ENCODE peak calls at places on chromosomes 13 and 19, in five cellular contexts. One of them, this sample, is unnamed.

GRCh38 chr19:48858984-48859710 is 9.3 kb downstream of the PLEKHA4 start:
- DNase-seq in AG10803: no peak
- DNase-seq in astrocyte of the cerebellum: no peak
- DNase-seq in esophagus squamous epithelium: no peak
- DNase-seq in cardiac muscle cell: no peak
- DNase-seq in this sample: no peak

GRCh38 chr13:44181938-44182337 is 191.7 kb upstream of the SERP2 start:
- DNase-seq in AG10803: no peak
- DNase-seq in astrocyte of the cerebellum: no peak
- DNase-seq in esophagus squamous epithelium: no peak
- DNase-seq in cardiac muscle cell: no peak
- DNase-seq in this sample: no peak

GRCh38 chr13:41054919-41055619 is 6.2 kb upstream of the WBP4 start:
- DNase-seq in AG10803: no peak
- DNase-seq in astrocyte of the cerebellum: no peak
- DNase-seq in esophagus squamous epithelium: no peak
- DNase-seq in cardiac muscle cell: no peak
- DNase-seq in this sample: peak

GRCh38 chr13:35714588-35714987 is 238.1 kb upstream of the MAB21L1 start:
- DNase-seq in AG10803: no peak
- DNase-seq in astrocyte of the cerebellum: no peak
- DNase-seq in esophagus squamous epithelium: no peak
- DNase-seq in cardiac muscle cell: no peak
- DNase-seq in this sample: peak

GRCh38 chr13:44903596-44903995 is 85.7 kb downstream of the NUFIP1 start:
- DNase-seq in AG10803: peak
- DNase-seq in astrocyte of the cerebellum: peak
- DNase-seq in esophagus squamous epithelium: no peak
- DNase-seq in cardiac muscle cell: peak
- DNase-seq in this sample: peak

GRCh38 chr19:17497149-17497798 is 14.2 kb upstream of the PGLS start:
- DNase-seq in AG10803: no peak
- DNase-seq in astrocyte of the cerebellum: no peak
- DNase-seq in esophagus squamous epithelium: no peak
- DNase-seq in cardiac muscle cell: no peak
- DNase-seq in this sample: no peak

GRCh38 chr19:6378036-6378435 is 2.3 kb upstream of the PSPN start:
- DNase-seq in AG10803: peak
- DNase-seq in astrocyte of the cerebellum: peak
- DNase-seq in esophagus squamous epithelium: no peak
- DNase-seq in cardiac muscle cell: peak
- DNase-seq in this sample: no peak

GRCh38 chr13:85631801-85632200 is 167.4 kb downstream of the SLITRK6 start:
- DNase-seq in AG10803: no peak
- DNase-seq in astrocyte of the cerebellum: no peak
- DNase-seq in esophagus squamous epithelium: no peak
- DNase-seq in cardiac muscle cell: no peak
- DNase-seq in this sample: peak

GRCh38 chr19:6023085-6023682 is 45.2 kb upstream of the RANBP3 start:
- DNase-seq in AG10803: peak
- DNase-seq in astrocyte of the cerebellum: no peak
- DNase-seq in esophagus squamous epithelium: no peak
- DNase-seq in cardiac muscle cell: peak
- DNase-seq in this sample: peak

GRCh38 chr19:32671883-32672282 is 3.1 kb downstream of the ANKRD27 start:
- DNase-seq in AG10803: no peak
- DNase-seq in astrocyte of the cerebellum: no peak
- DNase-seq in esophagus squamous epithelium: no peak
- DNase-seq in cardiac muscle cell: peak
- DNase-seq in this sample: no peak

GRCh38 chr13:34028496-34029442 is 210.8 kb downstream of the RFC3 start:
- DNase-seq in AG10803: no peak
- DNase-seq in astrocyte of the cerebellum: no peak
- DNase-seq in esophagus squamous epithelium: no peak
- DNase-seq in cardiac muscle cell: no peak
- DNase-seq in this sample: no peak

GRCh38 chr13:74251778-74252519 is 117.7 kb upstream of the KLF12 start:
- DNase-seq in AG10803: peak
- DNase-seq in astrocyte of the cerebellum: no peak
- DNase-seq in esophagus squamous epithelium: no peak
- DNase-seq in cardiac muscle cell: no peak
- DNase-seq in this sample: peak

GRCh38 chr13:112097770-112098169 is 30.8 kb downstream of the SOX1 start:
- DNase-seq in AG10803: no peak
- DNase-seq in astrocyte of the cerebellum: no peak
- DNase-seq in esophagus squamous epithelium: no peak
- DNase-seq in cardiac muscle cell: no peak
- DNase-seq in this sample: no peak

GRCh38 chr19:16359964-16360363 is 35.3 kb downstream of the KLF2 start:
- DNase-seq in AG10803: no peak
- DNase-seq in astrocyte of the cerebellum: no peak
- DNase-seq in esophagus squamous epithelium: no peak
- DNase-seq in cardiac muscle cell: no peak
- DNase-seq in this sample: no peak

GRCh38 chr13:49954674-49955455 is 18.7 kb upstream of the SPRYD7 start:
- DNase-seq in AG10803: peak
- DNase-seq in astrocyte of the cerebellum: no peak
- DNase-seq in esophagus squamous epithelium: no peak
- DNase-seq in cardiac muscle cell: no peak
- DNase-seq in this sample: no peak

GRCh38 chr19:11191273-11191755 is 6.0 kb downstream of the KANK2 start:
- DNase-seq in AG10803: peak
- DNase-seq in astrocyte of the cerebellum: no peak
- DNase-seq in esophagus squamous epithelium: no peak
- DNase-seq in cardiac muscle cell: peak
- DNase-seq in this sample: peak

GRCh38 chr13:44815507-44816074 is 173.7 kb downstream of the NUFIP1 start:
- DNase-seq in AG10803: peak
- DNase-seq in astrocyte of the cerebellum: peak
- DNase-seq in esophagus squamous epithelium: no peak
- DNase-seq in cardiac muscle cell: peak
- DNase-seq in this sample: peak

GRCh38 chr13:76769238-76769859 is 116.9 kb downstream of the KCTD12 start:
- DNase-seq in AG10803: peak
- DNase-seq in astrocyte of the cerebellum: peak
- DNase-seq in esophagus squamous epithelium: no peak
- DNase-seq in cardiac muscle cell: no peak
- DNase-seq in this sample: no peak

GRCh38 chr19:3224346-3225325 is at the start of gene CELF5:
- DNase-seq in AG10803: peak
- DNase-seq in astrocyte of the cerebellum: no peak
- DNase-seq in esophagus squamous epithelium: no peak
- DNase-seq in cardiac muscle cell: peak
- DNase-seq in this sample: peak

GRCh38 chr19:35248310-35249145 is at the start of gene LSR:
- DNase-seq in AG10803: no peak
- DNase-seq in astrocyte of the cerebellum: no peak
- DNase-seq in esophagus squamous epithelium: no peak
- DNase-seq in cardiac muscle cell: no peak
- DNase-seq in this sample: no peak

GRCh38 chr19:35249848-35250711 is 1.3 kb downstream of the LSR start:
- DNase-seq in AG10803: no peak
- DNase-seq in astrocyte of the cerebellum: no peak
- DNase-seq in esophagus squamous epithelium: no peak
- DNase-seq in cardiac muscle cell: no peak
- DNase-seq in this sample: no peak

GRCh38 chr19:35247526-35248309 is 1.1 kb upstream of the LSR start:
- DNase-seq in AG10803: no peak
- DNase-seq in astrocyte of the cerebellum: no peak
- DNase-seq in esophagus squamous epithelium: no peak
- DNase-seq in cardiac muscle cell: no peak
- DNase-seq in this sample: peak

GRCh38 chr19:35251456-35251855 is 2.7 kb downstream of the LSR start:
- DNase-seq in AG10803: no peak
- DNase-seq in astrocyte of the cerebellum: no peak
- DNase-seq in esophagus squamous epithelium: no peak
- DNase-seq in cardiac muscle cell: no peak
- DNase-seq in this sample: no peak

DNA sequence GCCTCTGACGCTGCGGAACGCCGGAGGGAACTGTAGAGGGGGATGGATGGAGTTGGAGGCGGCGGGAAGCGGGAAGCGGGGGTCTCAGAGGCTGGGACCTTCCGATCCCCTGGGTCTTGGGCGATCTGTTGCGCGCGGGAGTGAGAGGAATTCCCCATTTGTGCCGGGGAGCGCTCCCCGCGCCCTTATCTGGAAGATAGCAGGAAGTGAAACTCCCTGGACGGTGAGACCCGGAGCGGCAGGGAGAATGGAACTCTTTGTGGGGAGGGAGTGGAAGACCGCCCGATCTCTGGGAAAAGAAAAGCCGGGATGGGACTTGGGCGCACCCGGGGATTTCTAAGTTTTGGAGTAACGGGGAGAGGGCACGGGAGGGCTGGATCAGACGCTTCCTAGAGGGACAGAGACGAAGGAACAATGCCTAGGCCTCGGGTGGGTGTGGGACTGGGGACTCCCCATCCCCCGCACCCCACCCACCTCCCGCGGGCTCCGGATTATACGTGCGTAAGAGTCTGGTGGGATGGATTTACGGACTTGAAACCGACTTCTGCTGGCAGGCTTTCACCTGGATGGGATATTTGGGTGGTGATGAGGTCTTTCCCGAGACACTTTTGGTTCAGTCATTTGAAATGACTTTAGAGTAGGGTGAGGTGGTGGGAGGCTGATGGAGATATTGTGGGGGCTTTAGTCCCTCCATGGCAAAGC is 495 bp downstream of the LSR start:
- DNase-seq in AG10803: no peak
- DNase-seq in astrocyte of the cerebellum: no peak
- DNase-seq in esophagus squamous epithelium: no peak
- DNase-seq in cardiac muscle cell: no peak
- DNase-seq in this sample: no peak
- H3K4me3 ChIP-seq in AG10803: no peak
- H3K4me3 ChIP-seq in astrocyte of the cerebellum: no peak
- H3K4me3 ChIP-seq in esophagus squamous epithelium: peak
- H3K4me3 ChIP-seq in cardiac muscle cell: peak
- H3K4me3 ChIP-seq in this sample: no peak

GRCh38 chr19:54462713-54463530 is 656 bp downstream of the LENG9 start:
- DNase-seq in AG10803: peak
- DNase-seq in astrocyte of the cerebellum: no peak
- DNase-seq in esophagus squamous epithelium: no peak
- DNase-seq in cardiac muscle cell: peak
- DNase-seq in this sample: peak

GRCh38 chr19:54465367-54466109 is 2.0 kb upstream of the LENG9 start:
- DNase-seq in AG10803: no peak
- DNase-seq in astrocyte of the cerebellum: no peak
- DNase-seq in esophagus squamous epithelium: no peak
- DNase-seq in cardiac muscle cell: no peak
- DNase-seq in this sample: no peak

GRCh38 chr19:54463531-54464043 is at the start of gene LENG9:
- DNase-seq in AG10803: peak
- DNase-seq in astrocyte of the cerebellum: peak
- DNase-seq in esophagus squamous epithelium: peak
- DNase-seq in cardiac muscle cell: peak
- DNase-seq in this sample: peak

GRCh38 chr19:54464044-54464623 is 556 bp upstream of the LENG9 start:
- DNase-seq in AG10803: peak
- DNase-seq in astrocyte of the cerebellum: peak
- DNase-seq in esophagus squamous epithelium: peak
- DNase-seq in cardiac muscle cell: peak
- DNase-seq in this sample: peak

DNA sequence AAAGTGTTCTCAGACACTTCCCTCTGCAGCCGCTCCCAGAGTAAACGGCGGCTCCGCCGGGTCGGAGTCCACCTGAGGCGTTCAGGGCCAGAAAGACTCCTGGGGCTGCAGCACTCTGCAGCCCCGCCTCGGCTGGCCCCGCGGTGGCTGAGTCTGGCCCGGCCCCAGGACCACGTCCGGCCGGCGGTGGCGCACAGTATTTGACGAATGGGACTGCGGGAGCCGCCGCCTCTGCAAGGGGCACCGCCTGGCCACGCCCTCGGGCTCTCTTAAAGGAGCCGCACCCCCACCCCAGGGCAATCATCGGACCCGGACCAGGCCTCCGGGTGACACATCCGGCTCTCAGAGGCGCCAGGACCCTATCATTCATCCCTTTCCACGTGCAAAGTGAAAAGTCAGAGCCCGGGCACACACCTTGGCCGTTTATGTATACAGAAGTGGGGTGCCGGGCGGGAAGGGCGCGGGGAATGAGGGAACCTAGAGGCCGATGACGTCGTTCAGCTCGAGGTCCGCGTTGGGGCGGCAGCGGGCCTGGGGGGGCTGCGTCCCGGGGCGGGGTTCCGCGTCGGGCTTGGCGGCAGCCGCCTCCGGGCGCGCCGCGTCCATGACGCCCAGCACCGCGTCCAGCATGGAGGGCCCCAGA is 1.2 kb upstream of the LENG9 start:
- DNase-seq in AG10803: peak
- DNase-seq in astrocyte of the cerebellum: no peak
- DNase-seq in esophagus squamous epithelium: peak
- DNase-seq in cardiac muscle cell: peak
- DNase-seq in this sample: peak
- TF ChIP-seq CTCF in AG10803: no peak
- TF ChIP-seq CTCF in astrocyte of the cerebellum: no peak
- TF ChIP-seq CTCF in esophagus squamous epithelium: peak
- TF ChIP-seq CTCF in cardiac muscle cell: no peak
- TF ChIP-seq CTCF in this sample: no peak

GRCh38 chr13:100208002-100208401 is 119.1 kb downstream of the PCCA start:
- DNase-seq in AG10803: no peak
- DNase-seq in astrocyte of the cerebellum: no peak
- DNase-seq in esophagus squamous epithelium: no peak
- DNase-seq in cardiac muscle cell: no peak
- DNase-seq in this sample: no peak

GRCh38 chr13:100208596-100208995 is 119.7 kb downstream of the PCCA start:
- DNase-seq in AG10803: no peak
- DNase-seq in astrocyte of the cerebellum: no peak
- DNase-seq in esophagus squamous epithelium: no peak
- DNase-seq in cardiac muscle cell: no peak
- DNase-seq in this sample: no peak

DNA sequence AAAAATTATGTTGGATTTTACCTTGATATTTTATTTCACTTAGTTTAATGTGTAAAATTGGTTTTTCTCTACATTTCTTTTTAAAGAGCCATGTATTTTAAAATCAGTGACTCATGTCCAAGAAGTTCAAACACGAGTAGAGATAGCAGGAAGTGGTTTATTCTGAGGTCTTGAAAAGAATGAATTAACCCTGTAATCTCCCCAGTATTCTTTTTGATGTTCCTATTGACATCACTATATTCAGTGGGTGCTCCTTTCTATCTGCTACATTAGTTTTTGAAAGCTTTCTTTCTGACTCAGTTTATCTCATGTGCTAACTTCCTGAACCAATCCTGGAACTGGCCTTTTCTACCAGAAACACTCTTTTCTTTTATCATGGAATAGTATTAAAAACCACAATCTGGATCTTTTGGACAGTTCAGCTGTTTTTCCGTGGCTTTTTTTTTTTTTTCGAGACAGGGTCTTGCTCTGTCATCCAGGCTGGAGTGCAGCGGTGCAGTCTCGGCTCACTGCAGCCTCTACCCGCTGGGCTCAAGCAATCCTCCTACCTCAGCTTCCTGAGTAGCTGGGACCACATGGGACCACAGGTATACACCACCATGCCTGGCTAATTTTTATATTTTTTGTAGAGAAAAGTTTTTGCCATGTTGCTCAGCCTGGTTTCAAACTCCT is 114.9 kb downstream of the PCCA start:
- DNase-seq in AG10803: peak
- DNase-seq in astrocyte of the cerebellum: no peak
- DNase-seq in esophagus squamous epithelium: no peak
- DNase-seq in cardiac muscle cell: peak
- DNase-seq in this sample: peak
- H3K4me3 ChIP-seq in AG10803: no peak
- H3K4me3 ChIP-seq in astrocyte of the cerebellum: no peak
- H3K4me3 ChIP-seq in esophagus squamous epithelium: no peak
- H3K4me3 ChIP-seq in cardiac muscle cell: no peak
- H3K4me3 ChIP-seq in this sample: no peak

GRCh38 chr19:36214388-36215275 is at the start of the genes ZNF146 and ZNF565:
- DNase-seq in AG10803: peak
- DNase-seq in astrocyte of the cerebellum: peak
- DNase-seq in esophagus squamous epithelium: peak
- DNase-seq in cardiac muscle cell: peak
- DNase-seq in this sample: peak
- TF ChIP-seq CTCF in AG10803: peak
- TF ChIP-seq CTCF in astrocyte of the cerebellum: no peak
- TF ChIP-seq CTCF in esophagus squamous epithelium: peak
- TF ChIP-seq CTCF in cardiac muscle cell: no peak
- TF ChIP-seq CTCF in this sample: no peak